ENCODE peak calls at places on chromosomes 6 and 20, in four cellular contexts. U is naive thymus-derived CD4-positive, alpha-beta T cell; A is SK-N-SH; E is astrocyte of the spinal cord. N is an unnamed sample.

GRCh38 chr6:33685411-33686224 is 25.9 kb downstream of the UQCC2 start:
- DNase-seq in A (peak), E (no peak), U (no peak), N (no peak)

GRCh38 chr20:5923493-5923892 is 26.8 kb downstream of the TRMT6 start:
- DNase-seq in U (no peak), A (no peak), E (no peak), N (no peak)

GRCh38 chr6:156633291-156633690 is 143.9 kb upstream of the ARID1B start:
- DNase-seq in E (no peak), A (no peak), U (no peak), N (no peak)

GRCh38 chr6:89369009-89369408 is 16.5 kb upstream of the UBE2J1 start:
- DNase-seq in U (no peak), E (peak), A (no peak), N (peak)

GRCh38 chr6:157335829-157336228 is 12.5 kb upstream of the TMEM242 start:
- DNase-seq in A (no peak), U (no peak), E (no peak), N (no peak)

GRCh38 chr6:39100358-39100757 is 14.6 kb downstream of the SAYSD1 start:
- DNase-seq in A (no peak), U (peak), E (no peak), N (no peak)

GRCh38 chr6:91135406-91135805 is 548.5 kb upstream of the MAP3K7 start:
- DNase-seq in U (no peak), E (no peak), A (no peak), N (no peak)

GRCh38 chr6:37620519-37620918 is 77.2 kb downstream of the MDGA1 start:
- DNase-seq in U (no peak), A (no peak), E (no peak), N (no peak)

GRCh38 chr20:63363981-63364536 is 2.9 kb upstream of the CHRNA4 start:
- DNase-seq in A (no peak), U (no peak), E (no peak), N (no peak)

GRCh38 chr20:5197270-5197827 is 70.5 kb downstream of the CDS2 start:
- DNase-seq in E (no peak), A (no peak), U (no peak), N (no peak)

GRCh38 chr6:56399250-56399671 is 151.9 kb upstream of the COL21A1 start:
- DNase-seq in E (peak), U (no peak), A (no peak), N (peak)

GRCh38 chr6:21885532-21886089 is 292.1 kb downstream of the SOX4 start:
- DNase-seq in U (no peak), A (peak), E (peak), N (peak)

GRCh38 chr20:23689399-23689690 is 507 bp upstream of the CST4 start:
- DNase-seq in A (no peak), U (no peak), E (no peak), N (no peak)

GRCh38 chr6:125020385-125020784 is 58.1 kb downstream of the RNF217 start:
- DNase-seq in U (no peak), A (no peak), E (no peak), N (no peak)

GRCh38 chr6:129597023-129597713 is 112.8 kb downstream of the ARHGAP18 start:
- DNase-seq in E (no peak), U (no peak), A (no peak), N (no peak)

GRCh38 chr6:36727491-36728021 is 29.9 kb downstream of the RAB44 start:
- DNase-seq in E (peak), A (no peak), U (no peak), N (peak)

GRCh38 chr6:156984178-156984738 is 207.1 kb downstream of the ARID1B start:
- DNase-seq in A (no peak), U (no peak), E (no peak), N (no peak)

GRCh38 chr6:44456070-44456965 is 68.8 kb downstream of the CDC5L start:
- DNase-seq in E (peak), U (peak), A (peak), N (peak)

GRCh38 chr20:58699246-58700107 is 6.9 kb downstream of the NPEPL1 start:
- DNase-seq in E (no peak), A (no peak), U (no peak), N (no peak)

GRCh38 chr20:59222982-59223610 is 59.5 kb downstream of the ZNF831 start:
- DNase-seq in A (peak), E (no peak), U (no peak), N (no peak)

GRCh38 chr6:15058200-15059070 is 187.4 kb upstream of the JARID2 start:
- DNase-seq in U (no peak), E (no peak), A (peak), N (no peak)

N was measured in iris pigment epithelial cell.